ENCODE peak calls at places on chromosome 19, in eight cellular contexts. K is NCI-H1092 treated with DMSO at 0.1 percent for 48 hours; D is activated naive CD8-positive, alpha-beta T cell treated with anti-CD3 and anti-CD28 coated beads, Interleukin-2, amount 50 U/mL, for 24 hours; G is psoas muscle; F is AG10803; L is dermis microvascular lymphatic vessel endothelial cell; N is heart right ventricle; V is globus pallidus. R is an unnamed sample.

GRCh38 chr19:55376381-55376933 is at the start of gene TMEM190:
- DNase-seq in V (no peak), F (no peak), D (no peak), G (no peak), K (no peak), N (no peak), L (no peak), R (no peak)

GRCh38 chr19:46478356-46478986 is 7.1 kb upstream of the PNMA8A start:
- DNase-seq in V (no peak), F (peak; percentile 54), G (no peak), K (peak; percentile 9), D (no peak), N (no peak), L (no peak), R (peak; percentile 47)

GRCh38 chr19:48614436-48615144 is at the start of gene FAM83E:
- DNase-seq in V (no peak), N (no peak), F (no peak), D (no peak), K (no peak), L (no peak), G (peak; percentile 54), R (no peak)

GRCh38 chr19:48400018-48400742 is 6.7 kb downstream of the GRIN2D start:
- DNase-seq in D (peak; percentile 47), N (peak; percentile 49), V (no peak), G (peak; percentile 76), F (peak; percentile 82), L (peak; percentile 82), K (peak; percentile 27), R (peak; percentile 54)

GRCh38 chr19:3239367-3239766 is 14.9 kb downstream of the CELF5 start:
- DNase-seq in F (no peak), V (no peak), D (no peak), K (no peak), L (no peak), G (no peak), N (no peak), R (no peak)

GRCh38 chr19:41426952-41427646 is at the start of gene B3GNT8:
- DNase-seq in V (no peak), F (peak; percentile 69), G (peak; percentile 87), D (peak; percentile 56), N (peak; percentile 89), K (no peak), L (peak; percentile 64), R (peak; percentile 72)

GRCh38 chr19:51305479-51305878 is 6.0 kb upstream of the IGLON5 start:
- DNase-seq in D (no peak), V (no peak), N (no peak), G (no peak), F (no peak), L (no peak), K (no peak), R (no peak)

GRCh38 chr19:16895467-16896097 is 6.8 kb downstream of the F2RL3 start:
- DNase-seq in F (peak; percentile 12), G (no peak), D (no peak), K (no peak), V (no peak), L (peak; percentile 12), N (no peak), R (no peak)

GRCh38 chr19:33876619-33877018 is 79.9 kb downstream of the KCTD15 start:
- DNase-seq in K (no peak), V (no peak), L (no peak), G (no peak), D (no peak), F (no peak), N (no peak), R (no peak)

GRCh38 chr19:16726916-16727315 is 7.3 kb downstream of the NWD1 start:
- DNase-seq in G (no peak), D (no peak), F (no peak), V (no peak), K (peak; percentile 57), N (no peak), L (no peak), R (no peak)

GRCh38 chr19:47730521-47730889 is 14.8 kb upstream of the NOP53 start:
- DNase-seq in K (no peak), D (no peak), F (no peak), N (no peak), V (no peak), L (no peak), G (no peak), R (no peak)

GRCh38 chr19:5891938-5892771 is 11.4 kb downstream of the NDUFA11 start:
- DNase-seq in N (no peak), F (peak; percentile 36), L (peak; percentile 42), V (no peak), D (peak; percentile 35), K (peak; percentile 14), G (no peak), R (no peak)

GRCh38 chr19:34972163-34972705 is 8.2 kb upstream of the ZNF792 start:
- DNase-seq in V (no peak), D (no peak), N (no peak), K (no peak), L (no peak), F (no peak), G (no peak), R (no peak)

GRCh38 chr19:6970021-6970420 is 51.2 kb downstream of the MBD3L2B start:
- DNase-seq in N (no peak), V (no peak), F (no peak), G (no peak), D (no peak), L (no peak), K (no peak), R (no peak)